ENCODE peak calls at places on chromosomes 2 and 18, in four cellular contexts. V is GM12878, I is HepG2, N is K562. W is an unnamed sample.

GRCh38 chr2:66555076-66555475 is 120.2 kb downstream of the MEIS1 start:
- DNase-seq in V (no peak), I (no peak), N (peak), W (no peak)

GRCh38 chr2:219675206-219675605 is 47.8 kb downstream of the SLC4A3 start:
- DNase-seq in V (no peak), I (no peak), N (no peak), W (no peak)

GRCh38 chr18:77096936-77097886 is 35.4 kb downstream of the MBP start:
- DNase-seq in V (no peak), I (no peak), N (no peak), W (no peak)

GRCh38 chr18:816088-816653 is 4.1 kb upstream of the YES1 start:
- DNase-seq in V (no peak), I (peak), N (no peak), W (no peak)

GRCh38 chr18:36441426-36441870 is 143.9 kb downstream of the FHOD3 start:
- DNase-seq in V (no peak), I (no peak), N (no peak), W (no peak)

GRCh38 chr2:205712508-205712907 is 30.2 kb downstream of the NRP2 start:
- DNase-seq in V (no peak), I (no peak), N (no peak), W (no peak)

GRCh38 chr18:34977787-34978532 is 63.3 kb upstream of the MAPRE2 start:
- DNase-seq in V (no peak), I (no peak), N (peak), W (peak)

GRCh38 chr2:111905990-111906735 is 7.8 kb downstream of the MERTK start:
- DNase-seq in V (peak), I (no peak), N (no peak), W (no peak)

GRCh38 chr2:86025976-86026743 is 79.5 kb downstream of the POLR1A start:
- DNase-seq in V (no peak), I (no peak), N (no peak), W (no peak)

GRCh38 chr2:115908731-115909130 is 1466.3 kb downstream of the DPP10 start:
- DNase-seq in V (no peak), I (no peak), N (no peak), W (no peak)

GRCh38 chr2:3041841-3042600 is 335.6 kb downstream of the EIPR1 start:
- DNase-seq in V (no peak), I (no peak), N (no peak), W (no peak)

GRCh38 chr2:238879020-238879419 is 31.1 kb downstream of the TWIST2 start:
- DNase-seq in V (no peak), I (no peak), N (no peak), W (no peak)

GRCh38 chr2:118846667-118847446 is 591 bp downstream of the EN1 start:
- DNase-seq in V (no peak), I (no peak), N (peak), W (peak)

GRCh38 chr2:6827516-6828298 is 38.0 kb downstream of the CMPK2 start:
- DNase-seq in V (no peak), I (no peak), N (no peak), W (no peak)

GRCh38 chr18:80245781-80246655 is 1.3 kb downstream of the PARD6G start:
- DNase-seq in V (no peak), I (no peak), N (no peak), W (no peak)

GRCh38 chr18:46772396-46772795 is 15.5 kb upstream of the ST8SIA5 start:
- DNase-seq in V (no peak), I (no peak), N (no peak), W (no peak)

GRCh38 chr2:172639823-172640222 is 83.9 kb downstream of the PDK1 start:
- DNase-seq in V (no peak), I (no peak), N (peak), W (no peak)

GRCh38 chr2:209495855-209496585 is 72.2 kb downstream of the MAP2 start:
- DNase-seq in V (no peak), I (peak), N (no peak), W (peak)

GRCh38 chr2:196239622-196240587 is 68.5 kb upstream of the STK17B start:
- DNase-seq in V (peak), I (no peak), N (peak), W (no peak)

GRCh38 chr2:2892892-2893291 is 484.7 kb downstream of the EIPR1 start:
- DNase-seq in V (no peak), I (no peak), N (no peak), W (no peak)

GRCh38 chr2:86393521-86394490 is 47.4 kb upstream of the KDM3A start:
- DNase-seq in V (no peak), I (no peak), N (no peak), W (no peak)

GRCh38 chr2:6654279-6654678 is 211.4 kb downstream of the CMPK2 start:
- DNase-seq in V (no peak), I (no peak), N (no peak), W (no peak)

GRCh38 chr18:27400001-27400400 is 214.9 kb upstream of the CHST9 start:
- DNase-seq in V (no peak), I (no peak), N (no peak), W (no peak)

GRCh38 chr18:78774741-78775141 is 204.9 kb upstream of the SALL3 start:
- DNase-seq in V (no peak), I (no peak), N (no peak), W (no peak)

GRCh38 chr2:240149943-240150784 is 9.7 kb upstream of the OTOS start:
- DNase-seq in V (no peak), I (peak), N (peak), W (peak)

GRCh38 chr2:120261387-120262006 is 8.8 kb downstream of the RALB start:
- DNase-seq in V (peak), I (no peak), N (no peak), W (no peak)

GRCh38 chr2:9770006-9770307 is 73.3 kb upstream of the TAF1B start:
- DNase-seq in V (no peak), I (no peak), N (no peak), W (no peak)

GRCh38 chr2:9771101-9771449 is 72.2 kb upstream of the TAF1B start:
- DNase-seq in V (no peak), I (no peak), N (no peak), W (no peak)

GRCh38 chr2:9772035-9772998 is 71.0 kb upstream of the TAF1B start:
- DNase-seq in V (no peak), I (no peak), N (no peak), W (no peak)

GRCh38 chr2:9770308-9771100 is 72.8 kb upstream of the TAF1B start:
- DNase-seq in V (no peak), I (peak), N (peak), W (peak)

GRCh38 chr2:9771481-9772017 is 71.7 kb upstream of the TAF1B start:
- DNase-seq in V (no peak), I (peak), N (no peak), W (peak)
- TF ChIP-seq POLR2AphosphoS2 in V (no peak), I (no peak), N (no peak), W (no peak)

DNA sequence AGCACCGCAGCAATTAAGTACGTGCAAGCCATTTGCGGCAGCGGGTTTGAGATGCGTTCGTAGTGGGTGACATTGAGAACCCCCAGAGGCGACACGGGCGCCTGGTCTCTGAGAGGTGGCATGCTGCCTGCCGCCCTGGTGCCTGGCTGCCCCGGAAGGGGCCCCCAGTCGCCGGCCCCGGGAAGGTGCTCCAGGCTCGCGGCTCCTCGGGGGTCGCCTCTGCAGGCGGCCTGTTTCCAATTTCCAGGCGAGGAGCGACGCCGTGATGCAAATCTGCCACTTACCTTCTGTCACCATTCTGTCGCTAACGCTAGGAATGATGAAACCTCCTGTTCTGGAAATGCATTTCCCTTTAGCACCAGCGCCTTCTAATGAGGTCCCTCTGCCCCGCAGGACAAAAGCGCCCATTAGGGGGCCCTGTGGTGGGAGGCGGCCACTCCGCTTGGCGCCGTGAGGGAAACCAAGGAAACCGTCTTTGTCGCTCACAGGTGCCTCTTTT is 13.0 kb downstream of the KIF5C start:
- DNase-seq in V (no peak), I (no peak), N (no peak), W (no peak)
- TF ChIP-seq POLR2AphosphoS2 in V (no peak), I (no peak), N (no peak), W (no peak)

DNA sequence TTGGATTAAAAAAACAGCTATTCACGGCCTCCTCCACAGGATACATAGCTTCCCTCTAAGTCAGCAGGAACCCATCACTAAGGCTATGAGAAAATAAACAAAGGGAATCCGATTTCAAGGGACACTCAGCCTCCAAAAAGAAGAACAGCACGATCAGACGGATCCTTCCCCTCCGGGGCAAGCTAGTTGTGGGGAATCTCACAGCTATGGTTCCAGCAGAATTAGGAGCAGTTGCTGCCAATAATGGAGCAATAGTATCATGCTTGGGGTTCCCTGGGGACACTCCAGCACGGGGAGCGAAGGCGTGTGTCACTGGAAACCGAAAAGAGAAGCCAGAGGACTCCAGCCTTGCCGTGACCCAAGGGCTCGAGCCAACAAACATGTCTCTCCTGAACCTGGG is 163.1 kb downstream of the TTC32 start:
- DNase-seq in V (no peak), I (no peak), N (no peak), W (no peak)
- TF ChIP-seq POLR2AphosphoS2 in V (no peak), I (no peak), N (no peak), W (no peak)

GRCh38 chr2:168119519-168120141 is 127.8 kb downstream of the STK39 start:
- DNase-seq in V (no peak), I (peak), N (peak), W (peak)

GRCh38 chr2:168120310-168120709 is 127.1 kb downstream of the STK39 start:
- DNase-seq in V (no peak), I (no peak), N (no peak), W (no peak)

GRCh38 chr2:168120730-168121129 is 126.7 kb downstream of the STK39 start:
- DNase-seq in V (no peak), I (no peak), N (no peak), W (no peak)

GRCh38 chr2:168116448-168116847 is 130.9 kb downstream of the STK39 start:
- DNase-seq in V (no peak), I (peak), N (no peak), W (no peak)

GRCh38 chr2:168118733-168119518 is 128.5 kb downstream of the STK39 start:
- DNase-seq in V (no peak), I (peak), N (peak), W (peak)
- TF ChIP-seq POLR2AphosphoS2 in V (no peak), I (no peak), N (no peak), W (no peak)

GRCh38 chr2:162579986-162580385 is 236.1 kb downstream of the GCA start:
- DNase-seq in V (no peak), I (peak), N (no peak), W (peak)

GRCh38 chr2:162579169-162579568 is 235.2 kb downstream of the GCA start:
- DNase-seq in V (no peak), I (no peak), N (no peak), W (peak)

GRCh38 chr2:162581931-162582330 is 238.0 kb downstream of the GCA start:
- DNase-seq in V (no peak), I (no peak), N (no peak), W (no peak)

GRCh38 chr2:162586311-162586710 is 242.4 kb downstream of the GCA start:
- DNase-seq in V (no peak), I (no peak), N (no peak), W (no peak)

DNA sequence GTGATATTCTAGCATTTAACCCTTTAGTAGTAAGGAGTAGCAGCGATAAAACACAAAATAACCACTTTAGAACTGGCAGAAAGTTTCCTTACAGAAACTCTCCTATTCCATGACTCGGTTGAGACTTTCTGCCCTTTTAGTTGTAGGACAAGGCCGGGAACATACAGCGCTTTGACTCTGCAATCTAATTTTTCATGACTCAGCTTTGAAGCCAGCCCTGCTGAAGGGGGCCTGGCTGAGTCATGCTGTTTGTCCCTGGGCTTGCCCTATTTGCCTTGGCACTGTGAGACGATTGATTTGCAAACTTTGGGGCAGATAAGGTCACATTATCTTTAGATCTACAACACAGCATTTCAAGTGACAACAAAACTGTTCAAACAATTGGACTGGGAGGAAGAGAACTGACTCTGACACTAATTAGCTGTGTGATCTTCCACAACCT is 238.4 kb downstream of the GCA start:
- DNase-seq in V (no peak), I (peak), N (no peak), W (peak)
- TF ChIP-seq POLR2AphosphoS2 in V (no peak), I (no peak), N (no peak), W (no peak)

DNA sequence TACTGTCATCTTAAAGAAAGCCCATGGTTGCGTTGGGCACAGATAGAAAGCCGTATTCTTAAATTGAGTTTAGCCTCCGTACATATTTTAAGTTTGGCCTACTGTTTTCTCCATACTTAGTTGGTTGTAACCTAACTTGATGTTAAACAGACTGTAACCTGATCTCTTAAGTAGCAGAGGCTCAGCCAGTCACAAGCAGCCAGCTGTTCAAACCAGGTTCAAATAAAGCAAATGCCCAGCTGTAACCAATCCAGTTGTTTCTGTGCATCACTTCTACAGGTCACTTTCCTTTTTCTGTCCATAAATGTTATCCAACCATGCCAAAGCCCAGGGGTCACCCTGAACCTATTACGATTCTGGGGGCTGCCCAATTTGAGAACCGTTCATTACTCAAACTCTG is 10.0 kb upstream of the THADA start:
- DNase-seq in V (no peak), I (no peak), N (no peak), W (no peak)
- TF ChIP-seq POLR2AphosphoS2 in V (no peak), I (no peak), N (no peak), W (no peak)

GRCh38 chr18:70650878-70651277 is 362.0 kb downstream of the SOCS6 start:
- DNase-seq in V (no peak), I (no peak), N (no peak), W (no peak)
- TF ChIP-seq POLR2AphosphoS2 in V (no peak), I (no peak), N (no peak), W (no peak)

GRCh38 chr18:61850756-61851155 is 42.1 kb downstream of the RNF152 start:
- DNase-seq in V (no peak), I (no peak), N (no peak), W (no peak)
- TF ChIP-seq POLR2AphosphoS2 in V (no peak), I (no peak), N (no peak), W (no peak)

DNA sequence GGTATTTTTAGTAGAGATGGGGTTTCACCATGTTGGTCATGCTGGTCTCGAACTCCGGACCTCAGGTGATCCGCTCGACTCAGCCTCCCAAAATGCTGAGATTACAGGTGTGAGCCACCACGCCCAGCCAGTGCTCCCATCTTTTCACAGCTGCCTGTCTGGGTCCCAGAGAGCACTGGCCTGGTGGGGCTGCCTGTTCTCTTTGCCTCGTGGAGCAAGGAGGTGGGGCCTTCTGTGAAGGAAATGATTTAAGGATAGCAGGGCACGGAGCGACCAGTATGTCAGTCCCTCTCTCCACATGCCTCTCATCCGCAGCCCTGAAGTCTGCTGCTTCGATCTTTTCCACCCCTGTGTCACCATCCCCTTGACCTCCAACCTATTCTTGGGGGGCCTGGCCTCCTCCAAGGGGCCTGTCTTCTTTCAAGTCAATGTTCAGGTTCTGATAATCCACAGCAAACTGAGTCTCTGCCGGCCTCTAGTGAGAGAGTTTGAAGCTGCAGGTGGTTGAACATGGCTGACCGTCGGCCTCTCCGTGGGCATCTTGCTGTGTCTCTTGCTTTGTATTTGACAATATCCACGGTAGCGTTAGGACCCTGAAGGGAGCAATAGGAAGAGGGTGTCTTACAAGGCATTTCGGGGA is 28.2 kb upstream of the GIGYF2 start:
- DNase-seq in V (no peak), I (peak), N (peak), W (no peak)
- TF ChIP-seq POLR2AphosphoS2 in V (no peak), I (no peak), N (no peak), W (no peak)

DNA sequence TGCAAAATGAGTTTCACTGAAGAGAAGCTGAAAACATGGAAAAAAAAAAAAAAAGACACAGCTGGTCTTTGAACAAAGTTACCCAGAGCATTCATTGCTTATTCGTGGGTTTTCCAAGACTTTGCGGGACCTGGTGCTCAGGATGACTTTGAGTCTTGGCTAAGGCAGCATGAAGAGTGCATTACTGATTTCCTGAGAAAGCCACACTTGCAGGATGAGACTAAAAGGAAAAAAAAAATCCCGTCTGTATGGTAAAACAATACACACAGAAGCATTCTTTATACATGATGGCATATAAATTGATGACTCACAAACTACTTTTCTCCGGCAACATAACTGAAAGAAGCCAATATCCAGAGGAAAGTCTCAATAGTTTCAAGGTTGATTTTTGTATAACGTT is 195.4 kb downstream of the SPP2 start:
- DNase-seq in V (no peak), I (no peak), N (no peak), W (peak)
- TF ChIP-seq POLR2AphosphoS2 in V (no peak), I (no peak), N (no peak), W (no peak)